ENCODE peak calls at places on chromosomes 5 and 9, in four cellular contexts. L, P, F and M are unnamed samples.

GRCh38 chr9:69143291-69143690 is 30.8 kb upstream of the TJP2 start:
- DNase-seq in L (no peak), P (no peak), F (no peak), M (no peak)

GRCh38 chr9:35904966-35905781 is 828 bp upstream of the HRCT1 start:
- DNase-seq in L (no peak), P (no peak), F (no peak), M (no peak)

GRCh38 chr9:113508111-113508749 is 44.7 kb downstream of the RGS3 start:
- DNase-seq in L (no peak), P (peak), F (no peak), M (peak)

GRCh38 chr5:139422307-139422893 is 16.9 kb downstream of the DNAJC18 start:
- DNase-seq in L (peak), P (peak), F (no peak), M (no peak)

GRCh38 chr5:62310426-62311105 is 4.6 kb downstream of the KIF2A start:
- DNase-seq in L (peak), P (no peak), F (no peak), M (no peak)

GRCh38 chr5:60722416-60722815 is 22.4 kb upstream of the DEPDC1B start:
- DNase-seq in L (no peak), P (no peak), F (no peak), M (no peak)

GRCh38 chr9:95217936-95218335 is 99.6 kb downstream of the FANCC start:
- DNase-seq in L (no peak), P (no peak), F (no peak), M (no peak)

GRCh38 chr5:163695817-163696216 is 190.4 kb downstream of the MAT2B start:
- DNase-seq in L (no peak), P (no peak), F (no peak), M (no peak)

GRCh38 chr9:125370786-125371185 is 109.2 kb downstream of the GAPVD1 start:
- DNase-seq in L (no peak), P (no peak), F (no peak), M (no peak)

GRCh38 chr5:55220433-55221185 is 6.5 kb downstream of the MCIDAS start:
- DNase-seq in L (no peak), P (no peak), F (no peak), M (peak)

GRCh38 chr9:86487222-86487841 is 133.1 kb upstream of the TUT7 start:
- DNase-seq in L (peak), P (peak), F (no peak), M (no peak)

GRCh38 chr9:36264896-36265295 is 6.6 kb upstream of the GNE start:
- DNase-seq in L (no peak), P (no peak), F (no peak), M (no peak)

GRCh38 chr5:51977014-51977413 is 593.8 kb downstream of the ISL1 start:
- DNase-seq in L (no peak), P (no peak), F (no peak), M (no peak)

GRCh38 chr9:134949681-134950403 is 32.1 kb upstream of the FCN1 start:
- DNase-seq in L (no peak), P (no peak), F (no peak), M (no peak)

GRCh38 chr9:133990366-133991210 is 1.5 kb downstream of the VAV2 start:
- DNase-seq in L (no peak), P (peak), F (no peak), M (peak)

GRCh38 chr5:180069589-180070247 is 1.8 kb downstream of the RNF130 start:
- DNase-seq in L (no peak), P (peak), F (no peak), M (no peak)

GRCh38 chr9:36319806-36320205 is 61.6 kb upstream of the GNE start:
- DNase-seq in L (no peak), P (peak), F (no peak), M (no peak)

GRCh38 chr5:53249529-53249928 is 140.0 kb upstream of the MOCS2 start:
- DNase-seq in L (no peak), P (no peak), F (no peak), M (no peak)

GRCh38 chr9:131080589-131080988 is 15.7 kb upstream of the AIF1L start:
- DNase-seq in L (peak), P (no peak), F (no peak), M (no peak)

GRCh38 chr5:33832904-33833575 is 58.8 kb downstream of the ADAMTS12 start:
- DNase-seq in L (no peak), P (no peak), F (no peak), M (no peak)

GRCh38 chr5:115379622-115380344 is 83.3 kb upstream of the CCDC112 start:
- DNase-seq in L (no peak), P (no peak), F (peak), M (no peak)

GRCh38 chr9:116008278-116008677 is 145.3 kb upstream of the PAPPA start:
- DNase-seq in L (no peak), P (no peak), F (no peak), M (no peak)

GRCh38 chr5:74851684-74852353 is 14.4 kb downstream of the FAM169A start:
- DNase-seq in L (no peak), P (no peak), F (peak), M (no peak)

GRCh38 chr5:34571380-34572041 is 84.6 kb upstream of the RAI14 start:
- DNase-seq in L (no peak), P (no peak), F (no peak), M (no peak)

GRCh38 chr9:107222020-107222522 is 61.0 kb upstream of the RAD23B start:
- DNase-seq in L (no peak), P (peak), F (no peak), M (no peak)

GRCh38 chr5:79229357-79230174 is 6.4 kb upstream of the JMY start:
- DNase-seq in L (no peak), P (no peak), F (peak), M (no peak)

GRCh38 chr9:7433508-7434292 is 365.9 kb downstream of the DMAC1 start:
- DNase-seq in L (no peak), P (no peak), F (no peak), M (no peak)

GRCh38 chr9:89730715-89731114 is 125.9 kb downstream of the GADD45G start:
- DNase-seq in L (peak), P (peak), F (no peak), M (peak)

GRCh38 chr5:135599421-135600140 is 20.8 kb upstream of the CXCL14 start:
- DNase-seq in L (no peak), P (no peak), F (no peak), M (no peak)

GRCh38 chr5:131541071-131541470 is 94.0 kb downstream of the RAPGEF6 start:
- DNase-seq in L (no peak), P (no peak), F (no peak), M (no peak)

GRCh38 chr9:133527444-133527920 is 2.7 kb upstream of the MYMK start:
- DNase-seq in L (no peak), P (no peak), F (no peak), M (peak)

GRCh38 chr9:35962126-35962906 is 4.4 kb upstream of the OR2S2 start:
- DNase-seq in L (no peak), P (no peak), F (no peak), M (peak)

GRCh38 chr9:27368317-27368985 is 71.5 kb upstream of the EQTN start:
- DNase-seq in L (no peak), P (no peak), F (no peak), M (no peak)

GRCh38 chr5:96017951-96018350 is 56.3 kb upstream of the ELL2 start:
- DNase-seq in L (no peak), P (peak), F (no peak), M (no peak)

GRCh38 chr9:36899406-36899805 is 134.7 kb downstream of the PAX5 start:
- DNase-seq in L (no peak), P (no peak), F (no peak), M (no peak)

GRCh38 chr5:139955616-139956283 is 87.3 kb downstream of the NRG2 start:
- DNase-seq in L (peak), P (no peak), F (no peak), M (no peak)

GRCh38 chr9:137924761-137925369 is 47.3 kb downstream of the CACNA1B start:
- DNase-seq in L (no peak), P (no peak), F (no peak), M (no peak)

GRCh38 chr5:136192526-136193395 is at the start of gene SMIM32:
- DNase-seq in L (no peak), P (peak), F (no peak), M (peak)

GRCh38 chr5:78360674-78361225 is 333 bp downstream of the SCAMP1 start:
- DNase-seq in L (peak), P (no peak), F (no peak), M (no peak)

GRCh38 chr5:174386306-174386705 is 338.1 kb upstream of the MSX2 start:
- DNase-seq in L (no peak), P (no peak), F (no peak), M (no peak)
- TF ChIP-seq ESRRA in L (no peak), P (no peak), F (no peak), M (no peak)

DNA sequence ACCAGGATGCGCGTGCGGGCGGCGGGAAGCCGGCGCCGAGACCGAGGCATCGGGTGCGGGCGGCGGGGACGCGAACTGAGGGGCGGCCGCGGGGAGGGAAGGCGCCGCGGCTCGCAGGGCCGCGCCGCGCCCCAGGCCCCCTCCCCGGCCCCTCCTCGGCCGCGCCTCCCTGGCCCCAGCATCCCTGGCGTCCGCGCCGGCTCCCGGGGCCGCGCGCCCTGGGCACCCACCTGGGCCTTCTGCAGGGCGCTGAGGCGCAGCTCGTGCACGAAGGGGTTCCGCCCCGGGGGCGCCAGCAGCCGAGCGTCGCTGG is 324 bp downstream of the LPCAT1 start:
- DNase-seq in L (peak), P (no peak), F (no peak), M (peak)
- TF ChIP-seq ETV6 in L (no peak), P (no peak), F (no peak), M (no peak)

GRCh38 chr9:114777841-114778240 is 28.0 kb downstream of the TNFSF15 start:
- DNase-seq in L (no peak), P (no peak), F (no peak), M (no peak)

GRCh38 chr9:114775981-114776380 is 29.9 kb downstream of the TNFSF15 start:
- DNase-seq in L (no peak), P (no peak), F (no peak), M (no peak)

GRCh38 chr9:114776683-114777399 is 29.0 kb downstream of the TNFSF15 start:
- DNase-seq in L (no peak), P (no peak), F (no peak), M (no peak)

GRCh38 chr9:114782586-114782985 is 23.3 kb downstream of the TNFSF15 start:
- DNase-seq in L (no peak), P (no peak), F (no peak), M (no peak)

GRCh38 chr9:114779352-114779845 is 26.4 kb downstream of the TNFSF15 start:
- DNase-seq in L (no peak), P (no peak), F (no peak), M (no peak)
- TF ChIP-seq ESRRA in L (no peak), P (no peak), F (no peak), M (no peak)

GRCh38 chr9:127176631-127177030 is 54.2 kb upstream of the ANGPTL2 start:
- DNase-seq in L (no peak), P (no peak), F (no peak), M (peak)
- TF ChIP-seq ETV6 in L (no peak), P (no peak), F (no peak), M (no peak)